ENCODE peak calls at places on chromosomes 4 and X, in ten cellular contexts. V is hepatocyte, L is PC-3, F is HepG2, N is HFF-Myc, D is heart left ventricle, T is kidney epithelial cell, O is choroid plexus epithelial cell, U is nephron progenitor cell, E is spleen. X is an unnamed sample.

GRCh38 chrX:41718481-41719245 is 5.3 kb upstream of the GPR82 start:
- DNase-seq in O (peak), E (no peak), V (peak), L (no peak), T (peak), U (peak), F (peak), N (no peak), D (no peak), X (no peak)

GRCh38 chrX:47078129-47079043 is at the start of gene RGN:
- DNase-seq in F (peak), D (peak), T (no peak), V (peak), U (peak), L (no peak), N (no peak), O (no peak), E (no peak), X (no peak)

GRCh38 chr4:143771269-143771668 is 70.8 kb upstream of the FREM3 start:
- DNase-seq in E (no peak), V (no peak), O (no peak), N (no peak), L (no peak), D (no peak), T (no peak), F (no peak), U (no peak), X (no peak)

GRCh38 chr4:26407466-26407865 is 82.8 kb downstream of the CCKAR start:
- DNase-seq in D (no peak), O (no peak), L (no peak), V (no peak), F (no peak), T (no peak), U (no peak), E (no peak), N (no peak), X (no peak)

GRCh38 chr4:85210353-85210752 is 243.9 kb upstream of the WDFY3 start:
- DNase-seq in D (no peak), U (no peak), O (no peak), L (peak), T (peak), V (no peak), F (no peak), N (no peak), E (no peak), X (no peak)

GRCh38 chrX:12240491-12240890 is 102.2 kb downstream of the FRMPD4 start:
- DNase-seq in E (no peak), L (no peak), D (no peak), O (no peak), V (no peak), T (no peak), U (no peak), N (no peak), F (no peak), X (no peak)

GRCh38 chr4:167176723-167177367 is 57.4 kb downstream of the SPOCK3 start:
- DNase-seq in D (no peak), L (no peak), U (no peak), F (peak), V (peak), T (no peak), N (no peak), E (no peak), O (no peak), X (no peak)

GRCh38 chr4:56767567-56767966 is 53.9 kb downstream of the SPINK2 start:
- DNase-seq in N (no peak), F (no peak), T (no peak), O (no peak), L (no peak), U (no peak), V (no peak), E (no peak), D (no peak), X (no peak)

GRCh38 chr4:76622717-76623116 is 187.7 kb downstream of the SHROOM3 start:
- DNase-seq in V (no peak), T (no peak), D (no peak), U (no peak), L (peak), N (no peak), F (no peak), E (no peak), O (no peak), X (no peak)

GRCh38 chrX:99719140-99719539 is 690.9 kb downstream of the PCDH19 start:
- DNase-seq in L (no peak), F (no peak), O (no peak), D (no peak), N (no peak), U (no peak), T (no peak), E (no peak), V (no peak), X (no peak)

GRCh38 chrX:41526925-41527324 is 79.8 kb downstream of the NYX start:
- DNase-seq in T (peak), D (no peak), L (peak), V (no peak), E (no peak), O (peak), U (no peak), N (peak), F (no peak), X (no peak)

GRCh38 chr4:8847331-8847730 is 24.3 kb downstream of the HMX1 start:
- DNase-seq in N (no peak), F (no peak), L (no peak), O (no peak), V (no peak), T (no peak), D (no peak), E (peak), U (no peak), X (no peak)

GRCh38 chr4:184719407-184719806 is 14.5 kb downstream of the CENPU start:
- DNase-seq in T (no peak), E (no peak), N (no peak), F (no peak), U (no peak), O (no peak), L (no peak), D (no peak), V (no peak), X (no peak)

GRCh38 chrX:130401415-130402210 is at the start of gene RBMX2:
- DNase-seq in T (peak), O (peak), E (peak), U (peak), L (peak), V (peak), N (peak), D (peak), F (peak), X (peak)

GRCh38 chr4:147599764-147600163 is 17.4 kb upstream of the TMEM184C start:
- DNase-seq in D (no peak), V (no peak), T (no peak), U (no peak), L (no peak), E (no peak), O (peak), N (no peak), F (no peak), X (peak)

GRCh38 chr4:14023901-14024300 is 396.4 kb upstream of the BOD1L1 start:
- DNase-seq in E (no peak), O (no peak), U (no peak), D (no peak), N (no peak), T (no peak), F (no peak), V (no peak), L (no peak), X (peak)

GRCh38 chr4:112213091-112213490 is 18.5 kb upstream of the AP1AR start:
- DNase-seq in V (peak), O (peak), U (no peak), D (no peak), E (no peak), L (no peak), N (no peak), F (peak), T (no peak), X (no peak)

GRCh38 chr4:76256968-76257367 is 5.4 kb downstream of the FAM47E start:
- DNase-seq in T (no peak), O (no peak), L (no peak), V (no peak), N (no peak), F (no peak), E (no peak), D (no peak), U (no peak), X (no peak)

GRCh38 chr4:184671101-184671500 is 21.6 kb downstream of the PRIMPOL start:
- DNase-seq in O (no peak), D (no peak), T (no peak), V (no peak), E (no peak), N (no peak), L (no peak), F (no peak), U (no peak), X (no peak)

GRCh38 chr4:11471613-11472012 is 42.9 kb upstream of the HS3ST1 start:
- DNase-seq in U (no peak), V (no peak), D (no peak), O (peak), T (no peak), E (peak), F (no peak), L (no peak), N (no peak), X (no peak)

GRCh38 chr4:83282049-83282535 is 2.5 kb downstream of the COQ2 start:
- DNase-seq in T (peak), L (peak), E (no peak), U (peak), N (no peak), D (no peak), V (peak), F (peak), O (peak), X (no peak)

GRCh38 chrX:136745215-136746173 is 35.2 kb downstream of the ARHGEF6 start:
- DNase-seq in F (no peak), D (no peak), T (no peak), L (no peak), E (no peak), O (no peak), N (no peak), U (no peak), V (peak), X (no peak)

GRCh38 chr4:71732706-71733105 is 51.2 kb downstream of the GC start:
- DNase-seq in E (no peak), U (no peak), V (peak), F (peak), O (peak), L (peak), N (peak), T (peak), D (no peak), X (peak)

GRCh38 chr4:113901994-113902787 is 77.3 kb downstream of the ARSJ start:
- DNase-seq in D (no peak), O (no peak), N (no peak), L (peak), F (peak), V (peak), T (peak), U (no peak), E (peak), X (no peak)

GRCh38 chrX:150572206-150572605 is 3.8 kb downstream of the MTM1 start:
- DNase-seq in E (no peak), N (no peak), O (no peak), T (no peak), F (no peak), L (peak), V (no peak), D (no peak), U (no peak), X (no peak)

GRCh38 chr4:140993350-140993749 is 139.9 kb downstream of the RNF150 start:
- DNase-seq in U (no peak), T (no peak), N (no peak), L (no peak), O (no peak), D (peak), E (no peak), F (no peak), V (no peak), X (no peak)

GRCh38 chrX:51862920-51863319 is 30.5 kb upstream of the MAGED1 start:
- DNase-seq in N (no peak), E (no peak), L (no peak), F (no peak), V (no peak), O (no peak), T (no peak), U (no peak), D (no peak), X (no peak)

GRCh38 chr4:154366956-154367355 is 124.6 kb downstream of the DCHS2 start:
- DNase-seq in E (no peak), T (no peak), O (no peak), D (no peak), V (no peak), U (no peak), L (no peak), N (no peak), F (no peak), X (no peak)

GRCh38 chr4:67091668-67092067 is 453.6 kb downstream of the CENPC start:
- DNase-seq in D (no peak), E (no peak), T (no peak), N (no peak), O (no peak), L (no peak), U (peak), V (no peak), F (no peak), X (no peak)

GRCh38 chr4:67082746-67083145 is 462.6 kb downstream of the CENPC start:
- DNase-seq in E (no peak), F (no peak), O (no peak), D (no peak), V (no peak), U (no peak), T (no peak), N (no peak), L (no peak), X (no peak)

GRCh38 chr4:67083496-67083895 is 461.8 kb downstream of the CENPC start:
- DNase-seq in F (no peak), L (no peak), D (no peak), E (no peak), O (no peak), U (no peak), V (no peak), N (no peak), T (no peak), X (no peak)

GRCh38 chr4:67084801-67085200 is 460.5 kb downstream of the CENPC start:
- DNase-seq in L (peak), V (no peak), O (no peak), F (no peak), T (no peak), D (no peak), E (no peak), N (no peak), U (no peak), X (no peak)

GRCh38 chr4:67087897-67088296 is 457.4 kb downstream of the CENPC start:
- DNase-seq in N (no peak), T (no peak), O (no peak), D (no peak), U (peak), V (peak), E (no peak), L (peak), F (peak), X (no peak)
- TF ChIP-seq CTCF in N (no peak), T (peak), O (peak), D (peak), U (peak), V (peak), E (no peak), L (peak), F (peak), X (peak)

GRCh38 chr4:160877087-160877790 is 1286.6 kb downstream of the FSTL5 start:
- DNase-seq in N (no peak), T (no peak), U (no peak), L (peak), E (no peak), O (peak), F (peak), D (no peak), V (no peak), X (no peak)

GRCh38 chr4:160880186-160880585 is 1283.6 kb downstream of the FSTL5 start:
- DNase-seq in O (no peak), E (no peak), U (no peak), N (no peak), L (no peak), F (no peak), D (no peak), V (no peak), T (no peak), X (no peak)
- TF ChIP-seq CTCF in O (no peak), E (no peak), U (no peak), N (no peak), L (no peak), F (no peak), D (no peak), V (no peak), T (no peak), X (no peak)

GRCh38 chr4:73593631-73594241 is 26.5 kb downstream of the RASSF6 start:
- DNase-seq in F (peak), N (no peak), V (peak), T (no peak), E (no peak), O (peak), D (no peak), U (no peak), L (peak), X (no peak)
- TF ChIP-seq CTCF in F (peak), N (peak), V (peak), T (peak), E (no peak), O (peak), D (peak), U (peak), L (peak), X (peak)

GRCh38 chr4:186201535-186202230 is 10.3 kb downstream of the CYP4V2 start:
- DNase-seq in E (peak), V (peak), T (no peak), L (peak), O (peak), F (peak), D (no peak), U (peak), N (no peak), X (no peak)
- TF ChIP-seq CTCF in E (peak), V (peak), T (peak), L (peak), O (peak), F (peak), D (peak), U (peak), N (peak), X (peak)

GRCh38 chr4:1345905-1346780 is 865 bp upstream of the UVSSA start:
- DNase-seq in O (peak), N (no peak), V (peak), E (peak), L (peak), D (peak), F (peak), T (no peak), U (peak), X (no peak)

GRCh38 chr4:1346781-1347409 is at the start of gene UVSSA:
- DNase-seq in T (peak), N (peak), D (peak), E (peak), U (peak), F (peak), V (peak), O (peak), L (peak), X (peak)

GRCh38 chr4:1348746-1349145 is 1.7 kb downstream of the UVSSA start:
- DNase-seq in F (no peak), N (no peak), U (no peak), D (no peak), O (no peak), V (no peak), T (no peak), E (no peak), L (no peak), X (no peak)

GRCh38 chr4:1348014-1348513 is 1.1 kb downstream of the UVSSA start:
- DNase-seq in D (no peak), T (no peak), N (no peak), V (no peak), O (no peak), L (no peak), U (no peak), F (no peak), E (peak), X (no peak)

GRCh38 chr4:1347410-1347864 is 429 bp downstream of the UVSSA start:
- DNase-seq in E (peak), V (peak), N (peak), L (peak), O (peak), T (no peak), D (peak), U (no peak), F (peak), X (peak)
- TF ChIP-seq CTCF in E (no peak), V (no peak), N (no peak), L (no peak), O (no peak), T (no peak), D (no peak), U (no peak), F (peak), X (no peak)

DNA sequence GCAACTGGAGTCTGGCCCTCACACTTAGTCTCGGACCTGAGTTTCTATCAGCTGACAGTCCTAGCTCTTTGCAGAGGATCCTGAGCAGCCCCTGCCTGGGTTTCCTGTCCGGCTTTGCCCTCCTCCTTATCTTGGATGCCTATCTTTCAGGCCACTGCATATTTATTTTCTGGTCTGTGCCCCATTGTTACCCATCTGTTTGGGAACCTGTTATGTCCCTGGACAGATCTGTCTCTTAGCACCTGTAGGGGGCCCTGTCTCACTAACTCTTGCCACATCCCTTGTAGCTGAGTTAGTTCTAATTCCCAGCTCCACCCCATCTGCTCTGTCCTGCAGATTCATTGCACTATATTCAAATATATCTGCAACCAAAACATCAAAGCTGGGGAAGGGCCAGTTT is 514.9 kb upstream of the LCORL start:
- DNase-seq in V (no peak), O (no peak), U (no peak), F (peak), N (no peak), L (no peak), T (no peak), D (no peak), E (no peak), X (no peak)
- TF ChIP-seq CTCF in V (no peak), O (no peak), U (peak), F (peak), N (no peak), L (no peak), T (peak), D (no peak), E (no peak), X (no peak)

GRCh38 chr4:163331629-163332360 is 601 bp downstream of the NPY1R start:
- DNase-seq in N (no peak), T (no peak), O (peak), L (peak), U (peak), E (peak), D (no peak), V (peak), F (no peak), X (no peak)
- TF ChIP-seq CTCF in N (no peak), T (peak), O (no peak), L (no peak), U (no peak), E (no peak), D (no peak), V (peak), F (no peak), X (peak)

DNA sequence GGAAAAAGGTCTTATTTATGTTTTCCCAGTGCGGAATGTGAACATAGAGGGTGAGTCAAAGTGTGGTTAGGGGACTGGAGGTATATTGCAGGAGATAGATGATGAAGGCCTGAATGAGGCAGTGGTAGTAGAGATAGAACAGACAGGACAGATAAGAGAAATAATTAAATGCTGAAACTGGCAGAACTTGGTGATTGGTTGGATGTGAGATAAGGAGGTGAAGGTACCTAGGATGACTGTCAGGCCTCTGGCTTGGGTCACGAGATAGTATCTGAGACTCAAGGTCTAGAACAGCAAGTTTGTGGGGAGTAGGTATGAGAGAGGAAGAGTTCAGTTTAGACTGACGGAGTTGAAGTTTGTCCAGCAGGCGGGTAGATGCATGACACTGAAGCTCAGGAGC is 3.5 kb downstream of the MND1 start:
- DNase-seq in E (no peak), N (no peak), L (peak), V (peak), U (no peak), O (peak), F (no peak), T (no peak), D (no peak), X (no peak)
- TF ChIP-seq CTCF in E (no peak), N (no peak), L (no peak), V (no peak), U (no peak), O (no peak), F (no peak), T (no peak), D (no peak), X (no peak)

GRCh38 chr4:2849267-2850140 is 5.9 kb downstream of the ADD1 start:
- DNase-seq in L (no peak), U (no peak), O (peak), V (peak), D (no peak), N (no peak), F (no peak), E (no peak), T (no peak), X (no peak)
- TF ChIP-seq CTCF in L (no peak), U (no peak), O (no peak), V (no peak), D (no peak), N (no peak), F (no peak), E (no peak), T (no peak), X (no peak)

X was measured in retinal pigment epithelial cell.